ENCODE peak calls at places on chromosomes 6 and 20, in eight cellular contexts. Q is tibial nerve; B is stimulated activated CD4-positive, alpha-beta T cell treated with anti-CD3 and anti-CD28 coated beads, Interleukin-15, amount 100 ng/mL, for 1 hour; I is NAMALWA; M is GM12864; N is dorsolateral prefrontal cortex; W is activated CD4-positive, CD25-positive, alpha-beta regulatory T cell treated with anti-CD3 and anti-CD28 coated beads, Interleukin-2, amount 50 U/mL, for 72 hours; A is neural progenitor cell. S is an unnamed sample.
A peak's percentile ranks its signal among the peaks of the same experiment; 100 is the strongest.

GRCh38 chr6:169046483-169047192 is 207.0 kb downstream of the THBS2 start:
- DNase-seq in Q (no peak), B (no peak), I (no peak), W (no peak), A (no peak), N (no peak), M (no peak), S (no peak)

GRCh38 chr6:140542858-140543257 is 1168.4 kb upstream of the CITED2 start:
- DNase-seq in M (no peak), W (no peak), N (no peak), B (no peak), A (no peak), I (no peak), Q (no peak), S (no peak)

GRCh38 chr20:10646886-10647420 is 26.8 kb downstream of the JAG1 start:
- DNase-seq in B (no peak), I (no peak), Q (no peak), A (no peak), W (no peak), M (no peak), N (no peak), S (no peak)

GRCh38 chr20:38628580-38629470 is 27.2 kb downstream of the ARHGAP40 start:
- DNase-seq in N (no peak), A (no peak), W (no peak), Q (no peak), I (no peak), B (no peak), M (no peak), S (no peak)

GRCh38 chr20:18001131-18001921 is 32.5 kb downstream of the MGME1 start:
- DNase-seq in I (no peak), B (no peak), M (no peak), A (no peak), N (no peak), Q (peak; percentile 48), W (no peak), S (peak; percentile 84)

GRCh38 chr6:87808005-87808757 is 106.1 kb upstream of the AKIRIN2 start:
- DNase-seq in A (no peak), N (no peak), B (no peak), I (no peak), W (no peak), M (no peak), Q (no peak), S (no peak)

GRCh38 chr20:52303281-52303950 is 111.8 kb upstream of the ZFP64 start:
- DNase-seq in M (no peak), N (no peak), B (peak; percentile 37), I (no peak), A (no peak), W (no peak), Q (no peak), S (no peak)

GRCh38 chr6:146047356-146047755 is 18.5 kb downstream of the GRM1 start:
- DNase-seq in A (no peak), B (no peak), M (no peak), Q (no peak), N (peak; percentile 42), I (no peak), W (no peak), S (no peak)

GRCh38 chr6:32047084-32047478 is 8.9 kb downstream of the CYP21A2 start:
- DNase-seq in A (no peak), N (no peak), W (no peak), B (no peak), Q (peak; percentile 68), I (no peak), M (no peak), S (no peak)

GRCh38 chr6:70108230-70108629 is 194.7 kb downstream of the COL9A1 start:
- DNase-seq in W (no peak), A (peak; percentile 57), B (no peak), I (peak; percentile 77), Q (no peak), N (no peak), M (peak; percentile 39), S (no peak)

GRCh38 chr20:50013976-50014375 is 31.2 kb downstream of the SNAI1 start:
- DNase-seq in B (no peak), M (no peak), Q (no peak), W (no peak), A (no peak), N (no peak), I (no peak), S (no peak)

GRCh38 chr6:91486200-91486599 is 899.3 kb upstream of the MAP3K7 start:
- DNase-seq in A (no peak), B (no peak), Q (no peak), I (no peak), N (no peak), W (no peak), M (no peak), S (no peak)

GRCh38 chr20:52154575-52154974 is 37.0 kb downstream of the ZFP64 start:
- DNase-seq in I (no peak), N (no peak), Q (no peak), A (no peak), W (no peak), M (no peak), B (no peak), S (no peak)

GRCh38 chr20:50690562-50690978 is 772 bp downstream of the RIPOR3 start:
- DNase-seq in I (no peak), W (no peak), B (no peak), M (no peak), Q (no peak), N (no peak), A (peak; percentile 72), S (no peak)

GRCh38 chr6:34523441-34524206 is 32.5 kb downstream of the SPDEF start:
- DNase-seq in Q (no peak), N (peak; percentile 25), B (no peak), W (peak; percentile 22), I (no peak), A (no peak), M (no peak), S (no peak)

GRCh38 chr20:36158160-36158741 is 3.7 kb downstream of the EPB41L1 start:
- DNase-seq in N (no peak), Q (no peak), M (no peak), I (no peak), A (no peak), B (no peak), W (no peak), S (no peak)

GRCh38 chr6:42988486-42989020 is 4.2 kb downstream of the PPP2R5D start:
- DNase-seq in I (no peak), M (no peak), B (no peak), W (no peak), A (no peak), N (no peak), Q (no peak), S (no peak)

GRCh38 chr20:26169506-26169905 is 472.9 kb upstream of the ZNF337 start:
- DNase-seq in N (no peak), A (no peak), M (no peak), Q (no peak), B (no peak), I (no peak), W (no peak), S (no peak)

GRCh38 chr20:49690899-49691620 is 22.6 kb downstream of the B4GALT5 start:
- DNase-seq in A (no peak), W (no peak), M (no peak), N (no peak), I (no peak), B (no peak), Q (no peak), S (no peak)

GRCh38 chr6:158655569-158656450 is 6.0 kb downstream of the SYTL3 start:
- DNase-seq in Q (no peak), I (no peak), B (no peak), W (no peak), A (no peak), M (no peak), N (no peak), S (peak; percentile 49)

GRCh38 chr6:8000080-8001035 is 63.8 kb downstream of the BLOC1S5 start:
- DNase-seq in A (no peak), I (no peak), B (no peak), Q (no peak), N (no peak), W (no peak), M (no peak), S (no peak)

GRCh38 chr6:26299286-26300042 is 65.5 kb upstream of the BTN3A2 start:
- DNase-seq in Q (no peak), M (no peak), I (no peak), B (no peak), A (peak; percentile 51), N (no peak), W (no peak), S (no peak)

GRCh38 chr20:47785321-47785899 is at the start of gene SULF2:
- DNase-seq in N (no peak), I (no peak), M (no peak), Q (no peak), A (peak; percentile 83), W (no peak), B (no peak), S (no peak)

S was measured in suprapubic skin.